ENCODE peak calls at places on chromosome 15, in four cellular contexts. One of them, this sample, is unnamed.
A peak's percentile ranks its signal among the peaks of the same experiment; 100 is the strongest.

GRCh38 chr15:93087825-93088199 is 1.2 kb downstream of the RGMA start:
- DNase-seq in effector memory CD4-positive, alpha-beta T cell: peak; percentile 39
- DNase-seq in activated T-cell treated with anti-CD3 and anti-CD28 coated beads, Interleukin-2, amount 50 U/mL, for 1 hour: peak; percentile 70
- DNase-seq in right atrium auricular region: peak; percentile 93
- DNase-seq in this sample: no peak

GRCh38 chr15:28107894-28108255 is 8.8 kb upstream of the OCA2 start:
- DNase-seq in effector memory CD4-positive, alpha-beta T cell: no peak
- DNase-seq in activated T-cell treated with anti-CD3 and anti-CD28 coated beads, Interleukin-2, amount 50 U/mL, for 1 hour: no peak
- DNase-seq in right atrium auricular region: no peak
- DNase-seq in this sample: no peak

GRCh38 chr15:71391421-71392047 is 276.3 kb downstream of the THSD4 start:
- DNase-seq in effector memory CD4-positive, alpha-beta T cell: no peak
- DNase-seq in activated T-cell treated with anti-CD3 and anti-CD28 coated beads, Interleukin-2, amount 50 U/mL, for 1 hour: no peak
- DNase-seq in right atrium auricular region: no peak
- DNase-seq in this sample: no peak

GRCh38 chr15:69253156-69253555 is 45.6 kb upstream of the PAQR5 start:
- DNase-seq in effector memory CD4-positive, alpha-beta T cell: no peak
- DNase-seq in activated T-cell treated with anti-CD3 and anti-CD28 coated beads, Interleukin-2, amount 50 U/mL, for 1 hour: no peak
- DNase-seq in right atrium auricular region: no peak
- DNase-seq in this sample: no peak

GRCh38 chr15:81133782-81134461 is at the start of gene CFAP161:
- DNase-seq in effector memory CD4-positive, alpha-beta T cell: no peak
- DNase-seq in activated T-cell treated with anti-CD3 and anti-CD28 coated beads, Interleukin-2, amount 50 U/mL, for 1 hour: peak; percentile 33
- DNase-seq in right atrium auricular region: peak; percentile 78
- DNase-seq in this sample: no peak

GRCh38 chr15:79122391-79122790 is 31.8 kb upstream of the RASGRF1 start:
- DNase-seq in effector memory CD4-positive, alpha-beta T cell: no peak
- DNase-seq in activated T-cell treated with anti-CD3 and anti-CD28 coated beads, Interleukin-2, amount 50 U/mL, for 1 hour: no peak
- DNase-seq in right atrium auricular region: no peak
- DNase-seq in this sample: no peak

GRCh38 chr15:58203537-58203936 is 65.4 kb downstream of the AQP9 start:
- DNase-seq in effector memory CD4-positive, alpha-beta T cell: no peak
- DNase-seq in activated T-cell treated with anti-CD3 and anti-CD28 coated beads, Interleukin-2, amount 50 U/mL, for 1 hour: no peak
- DNase-seq in right atrium auricular region: no peak
- DNase-seq in this sample: no peak

GRCh38 chr15:70004826-70005225 is 92.9 kb downstream of the TLE3 start:
- DNase-seq in effector memory CD4-positive, alpha-beta T cell: no peak
- DNase-seq in activated T-cell treated with anti-CD3 and anti-CD28 coated beads, Interleukin-2, amount 50 U/mL, for 1 hour: no peak
- DNase-seq in right atrium auricular region: no peak
- DNase-seq in this sample: no peak

GRCh38 chr15:47484119-47484518 is 233.2 kb upstream of the SEMA6D start:
- DNase-seq in effector memory CD4-positive, alpha-beta T cell: no peak
- DNase-seq in activated T-cell treated with anti-CD3 and anti-CD28 coated beads, Interleukin-2, amount 50 U/mL, for 1 hour: no peak
- DNase-seq in right atrium auricular region: no peak
- DNase-seq in this sample: no peak

GRCh38 chr15:29570931-29571727 is 251.1 kb downstream of the TJP1 start:
- DNase-seq in effector memory CD4-positive, alpha-beta T cell: no peak
- DNase-seq in activated T-cell treated with anti-CD3 and anti-CD28 coated beads, Interleukin-2, amount 50 U/mL, for 1 hour: no peak
- DNase-seq in right atrium auricular region: no peak
- DNase-seq in this sample: no peak

GRCh38 chr15:49815937-49816336 is 195.1 kb downstream of the DTWD1 start:
- DNase-seq in effector memory CD4-positive, alpha-beta T cell: no peak
- DNase-seq in activated T-cell treated with anti-CD3 and anti-CD28 coated beads, Interleukin-2, amount 50 U/mL, for 1 hour: no peak
- DNase-seq in right atrium auricular region: peak; percentile 59
- DNase-seq in this sample: no peak

GRCh38 chr15:80072285-80072684 is 12.8 kb downstream of the ZFAND6 start:
- DNase-seq in effector memory CD4-positive, alpha-beta T cell: no peak
- DNase-seq in activated T-cell treated with anti-CD3 and anti-CD28 coated beads, Interleukin-2, amount 50 U/mL, for 1 hour: no peak
- DNase-seq in right atrium auricular region: no peak
- DNase-seq in this sample: no peak

GRCh38 chr15:31392761-31393401 is 66.2 kb downstream of the KLF13 start:
- DNase-seq in effector memory CD4-positive, alpha-beta T cell: no peak
- DNase-seq in activated T-cell treated with anti-CD3 and anti-CD28 coated beads, Interleukin-2, amount 50 U/mL, for 1 hour: no peak
- DNase-seq in right atrium auricular region: no peak
- DNase-seq in this sample: peak; percentile 83

GRCh38 chr15:39191871-39192281 is 389.0 kb upstream of the THBS1 start:
- DNase-seq in effector memory CD4-positive, alpha-beta T cell: no peak
- DNase-seq in activated T-cell treated with anti-CD3 and anti-CD28 coated beads, Interleukin-2, amount 50 U/mL, for 1 hour: no peak
- DNase-seq in right atrium auricular region: no peak
- DNase-seq in this sample: no peak

GRCh38 chr15:66707310-66708160 is 5.5 kb downstream of the SMAD6 start:
- DNase-seq in effector memory CD4-positive, alpha-beta T cell: no peak
- DNase-seq in activated T-cell treated with anti-CD3 and anti-CD28 coated beads, Interleukin-2, amount 50 U/mL, for 1 hour: no peak
- DNase-seq in right atrium auricular region: no peak
- DNase-seq in this sample: no peak

GRCh38 chr15:39594764-39595620 is 14.1 kb downstream of the THBS1 start:
- DNase-seq in effector memory CD4-positive, alpha-beta T cell: no peak
- DNase-seq in activated T-cell treated with anti-CD3 and anti-CD28 coated beads, Interleukin-2, amount 50 U/mL, for 1 hour: no peak
- DNase-seq in right atrium auricular region: no peak
- DNase-seq in this sample: no peak

GRCh38 chr15:44427756-44428724 is 611 bp downstream of the CTDSPL2 start:
- DNase-seq in effector memory CD4-positive, alpha-beta T cell: no peak
- DNase-seq in activated T-cell treated with anti-CD3 and anti-CD28 coated beads, Interleukin-2, amount 50 U/mL, for 1 hour: no peak
- DNase-seq in right atrium auricular region: no peak
- DNase-seq in this sample: no peak

GRCh38 chr15:48858401-48858800 is 19.5 kb upstream of the EID1 start:
- DNase-seq in effector memory CD4-positive, alpha-beta T cell: no peak
- DNase-seq in activated T-cell treated with anti-CD3 and anti-CD28 coated beads, Interleukin-2, amount 50 U/mL, for 1 hour: no peak
- DNase-seq in right atrium auricular region: no peak
- DNase-seq in this sample: no peak

GRCh38 chr15:88894348-88894818 is 961 bp downstream of the HAPLN3 start:
- DNase-seq in effector memory CD4-positive, alpha-beta T cell: peak; percentile 66
- DNase-seq in activated T-cell treated with anti-CD3 and anti-CD28 coated beads, Interleukin-2, amount 50 U/mL, for 1 hour: peak; percentile 92
- DNase-seq in right atrium auricular region: no peak
- DNase-seq in this sample: no peak

GRCh38 chr15:51917493-51917892 is 54.1 kb downstream of the LEO1 start:
- DNase-seq in effector memory CD4-positive, alpha-beta T cell: no peak
- DNase-seq in activated T-cell treated with anti-CD3 and anti-CD28 coated beads, Interleukin-2, amount 50 U/mL, for 1 hour: no peak
- DNase-seq in right atrium auricular region: no peak
- DNase-seq in this sample: peak; percentile 64

GRCh38 chr15:85733415-85733814 is 61.3 kb downstream of the KLHL25 start:
- DNase-seq in effector memory CD4-positive, alpha-beta T cell: no peak
- DNase-seq in activated T-cell treated with anti-CD3 and anti-CD28 coated beads, Interleukin-2, amount 50 U/mL, for 1 hour: no peak
- DNase-seq in right atrium auricular region: no peak
- DNase-seq in this sample: no peak

GRCh38 chr15:80866936-80867335 is 87.8 kb downstream of the CEMIP start:
- DNase-seq in effector memory CD4-positive, alpha-beta T cell: no peak
- DNase-seq in activated T-cell treated with anti-CD3 and anti-CD28 coated beads, Interleukin-2, amount 50 U/mL, for 1 hour: no peak
- DNase-seq in right atrium auricular region: no peak
- DNase-seq in this sample: no peak

GRCh38 chr15:62306851-62307504 is 141.9 kb upstream of the C2CD4B start:
- DNase-seq in effector memory CD4-positive, alpha-beta T cell: no peak
- DNase-seq in activated T-cell treated with anti-CD3 and anti-CD28 coated beads, Interleukin-2, amount 50 U/mL, for 1 hour: no peak
- DNase-seq in right atrium auricular region: peak; percentile 63
- DNase-seq in this sample: no peak

GRCh38 chr15:57720861-57721260 is 14.3 kb downstream of the POLR2M start:
- DNase-seq in effector memory CD4-positive, alpha-beta T cell: no peak
- DNase-seq in activated T-cell treated with anti-CD3 and anti-CD28 coated beads, Interleukin-2, amount 50 U/mL, for 1 hour: no peak
- DNase-seq in right atrium auricular region: no peak
- DNase-seq in this sample: no peak

GRCh38 chr15:48440084-48440483 is 108.9 kb downstream of the DUT start:
- DNase-seq in effector memory CD4-positive, alpha-beta T cell: no peak
- DNase-seq in activated T-cell treated with anti-CD3 and anti-CD28 coated beads, Interleukin-2, amount 50 U/mL, for 1 hour: no peak
- DNase-seq in right atrium auricular region: no peak
- DNase-seq in this sample: no peak

GRCh38 chr15:34719883-34720148 is 35.0 kb downstream of the GJD2 start:
- DNase-seq in effector memory CD4-positive, alpha-beta T cell: no peak
- DNase-seq in activated T-cell treated with anti-CD3 and anti-CD28 coated beads, Interleukin-2, amount 50 U/mL, for 1 hour: no peak
- DNase-seq in right atrium auricular region: no peak
- DNase-seq in this sample: no peak

GRCh38 chr15:83106994-83107840 is at the start of gene TM6SF1:
- DNase-seq in effector memory CD4-positive, alpha-beta T cell: no peak
- DNase-seq in activated T-cell treated with anti-CD3 and anti-CD28 coated beads, Interleukin-2, amount 50 U/mL, for 1 hour: peak; percentile 21
- DNase-seq in right atrium auricular region: no peak
- DNase-seq in this sample: no peak

GRCh38 chr15:30990036-30990435 is 1.4 kb downstream of the MTMR10 start:
- DNase-seq in effector memory CD4-positive, alpha-beta T cell: no peak
- DNase-seq in activated T-cell treated with anti-CD3 and anti-CD28 coated beads, Interleukin-2, amount 50 U/mL, for 1 hour: no peak
- DNase-seq in right atrium auricular region: no peak
- DNase-seq in this sample: no peak

GRCh38 chr15:63839717-63840116 is 6.0 kb upstream of the HERC1 start:
- DNase-seq in effector memory CD4-positive, alpha-beta T cell: no peak
- DNase-seq in activated T-cell treated with anti-CD3 and anti-CD28 coated beads, Interleukin-2, amount 50 U/mL, for 1 hour: no peak
- DNase-seq in right atrium auricular region: no peak
- DNase-seq in this sample: no peak

GRCh38 chr15:69393831-69394491 is 20.2 kb upstream of the KIF23 start:
- DNase-seq in effector memory CD4-positive, alpha-beta T cell: no peak
- DNase-seq in activated T-cell treated with anti-CD3 and anti-CD28 coated beads, Interleukin-2, amount 50 U/mL, for 1 hour: no peak
- DNase-seq in right atrium auricular region: peak; percentile 40
- DNase-seq in this sample: no peak

GRCh38 chr15:48330045-48330840 is 986 bp upstream of the DUT start:
- DNase-seq in effector memory CD4-positive, alpha-beta T cell: no peak
- DNase-seq in activated T-cell treated with anti-CD3 and anti-CD28 coated beads, Interleukin-2, amount 50 U/mL, for 1 hour: no peak
- DNase-seq in right atrium auricular region: no peak
- DNase-seq in this sample: no peak

GRCh38 chr15:96501362-96501761 is 170.9 kb downstream of the NR2F2 start:
- DNase-seq in effector memory CD4-positive, alpha-beta T cell: no peak
- DNase-seq in activated T-cell treated with anti-CD3 and anti-CD28 coated beads, Interleukin-2, amount 50 U/mL, for 1 hour: no peak
- DNase-seq in right atrium auricular region: no peak
- DNase-seq in this sample: no peak

GRCh38 chr15:92579486-92579885 is 76.1 kb downstream of the FAM174B start:
- DNase-seq in effector memory CD4-positive, alpha-beta T cell: no peak
- DNase-seq in activated T-cell treated with anti-CD3 and anti-CD28 coated beads, Interleukin-2, amount 50 U/mL, for 1 hour: no peak
- DNase-seq in right atrium auricular region: peak; percentile 34
- DNase-seq in this sample: peak; percentile 70

GRCh38 chr15:92899910-92900711 is at the start of gene CHD2:
- DNase-seq in effector memory CD4-positive, alpha-beta T cell: peak; percentile 60
- DNase-seq in activated T-cell treated with anti-CD3 and anti-CD28 coated beads, Interleukin-2, amount 50 U/mL, for 1 hour: peak; percentile 78
- DNase-seq in right atrium auricular region: peak; percentile 75
- DNase-seq in this sample: no peak

GRCh38 chr15:57422113-57422754 is 45.9 kb downstream of the CGNL1 start:
- DNase-seq in effector memory CD4-positive, alpha-beta T cell: no peak
- DNase-seq in activated T-cell treated with anti-CD3 and anti-CD28 coated beads, Interleukin-2, amount 50 U/mL, for 1 hour: no peak
- DNase-seq in right atrium auricular region: no peak
- DNase-seq in this sample: no peak

GRCh38 chr15:25245801-25246622 is 192.8 kb downstream of the UBE3A start:
- DNase-seq in effector memory CD4-positive, alpha-beta T cell: no peak
- DNase-seq in activated T-cell treated with anti-CD3 and anti-CD28 coated beads, Interleukin-2, amount 50 U/mL, for 1 hour: no peak
- DNase-seq in right atrium auricular region: peak; percentile 43
- DNase-seq in this sample: peak; percentile 79